ENCODE peak calls at places on chromosomes 1 and 21, in six cellular contexts. One of them, this sample, is unnamed.

GRCh38 chr1:25780318-25781129 is 19.5 kb upstream of the SELENON start:
- DNase-seq in K562: no peak
- DNase-seq in H1: no peak
- DNase-seq in HepG2: peak; percentile 34
- DNase-seq in A549: no peak
- DNase-seq in GM12878: no peak
- DNase-seq in this sample: no peak

GRCh38 chr1:200180821-200181220 is 153.3 kb downstream of the NR5A2 start:
- DNase-seq in K562: no peak
- DNase-seq in H1: no peak
- DNase-seq in HepG2: no peak
- DNase-seq in A549: peak; percentile 40
- DNase-seq in GM12878: no peak
- DNase-seq in this sample: no peak

GRCh38 chr21:37087188-37087587 is 14.1 kb downstream of the TTC3 start:
- DNase-seq in K562: no peak
- DNase-seq in H1: no peak
- DNase-seq in HepG2: no peak
- DNase-seq in A549: no peak
- DNase-seq in GM12878: no peak
- DNase-seq in this sample: no peak

GRCh38 chr1:23456226-23456625 is 27.8 kb downstream of the ASAP3 start:
- DNase-seq in K562: no peak
- DNase-seq in H1: no peak
- DNase-seq in HepG2: no peak
- DNase-seq in A549: no peak
- DNase-seq in GM12878: no peak
- DNase-seq in this sample: no peak

GRCh38 chr1:38256072-38256471 is 209.5 kb upstream of the POU3F1 start:
- DNase-seq in K562: no peak
- DNase-seq in H1: peak; percentile 55
- DNase-seq in HepG2: no peak
- DNase-seq in A549: no peak
- DNase-seq in GM12878: no peak
- DNase-seq in this sample: no peak

GRCh38 chr1:221748981-221749380 is 7.1 kb upstream of the DUSP10 start:
- DNase-seq in K562: no peak
- DNase-seq in H1: no peak
- DNase-seq in HepG2: no peak
- DNase-seq in A549: no peak
- DNase-seq in GM12878: no peak
- DNase-seq in this sample: no peak

GRCh38 chr21:40507978-40508377 is 339.0 kb downstream of the DSCAM start:
- DNase-seq in K562: no peak
- DNase-seq in H1: no peak
- DNase-seq in HepG2: peak; percentile 55
- DNase-seq in A549: peak; percentile 26
- DNase-seq in GM12878: no peak
- DNase-seq in this sample: no peak

GRCh38 chr1:201696217-201696761 is 132.7 kb upstream of the IPO9 start:
- DNase-seq in K562: no peak
- DNase-seq in H1: no peak
- DNase-seq in HepG2: no peak
- DNase-seq in A549: no peak
- DNase-seq in GM12878: no peak
- DNase-seq in this sample: peak; percentile 76

GRCh38 chr1:183699643-183700160 is 46.6 kb upstream of the APOBEC4 start:
- DNase-seq in K562: no peak
- DNase-seq in H1: no peak
- DNase-seq in HepG2: peak; percentile 99
- DNase-seq in A549: peak; percentile 63
- DNase-seq in GM12878: no peak
- DNase-seq in this sample: no peak

GRCh38 chr1:179818260-179818659 is 59.3 kb downstream of the TOR1AIP2 start:
- DNase-seq in K562: no peak
- DNase-seq in H1: no peak
- DNase-seq in HepG2: no peak
- DNase-seq in A549: no peak
- DNase-seq in GM12878: no peak
- DNase-seq in this sample: no peak

GRCh38 chr1:89759036-89759435 is 61.8 kb upstream of the LRRC8D start:
- DNase-seq in K562: no peak
- DNase-seq in H1: no peak
- DNase-seq in HepG2: no peak
- DNase-seq in A549: no peak
- DNase-seq in GM12878: no peak
- DNase-seq in this sample: no peak

GRCh38 chr1:246142320-246142893 is 364.7 kb downstream of the SMYD3 start:
- DNase-seq in K562: peak; percentile 70
- DNase-seq in H1: no peak
- DNase-seq in HepG2: no peak
- DNase-seq in A549: peak; percentile 63
- DNase-seq in GM12878: no peak
- DNase-seq in this sample: no peak

GRCh38 chr1:233368106-233368783 is 40.7 kb downstream of the MAP3K21 start:
- DNase-seq in K562: no peak
- DNase-seq in H1: no peak
- DNase-seq in HepG2: no peak
- DNase-seq in A549: no peak
- DNase-seq in GM12878: no peak
- DNase-seq in this sample: no peak

GRCh38 chr1:38045431-38046332 is 911 bp downstream of the POU3F1 start:
- DNase-seq in K562: no peak
- DNase-seq in H1: peak; percentile 78
- DNase-seq in HepG2: no peak
- DNase-seq in A549: no peak
- DNase-seq in GM12878: no peak
- DNase-seq in this sample: peak; percentile 55

GRCh38 chr1:174219606-174220370 is 60.5 kb downstream of the RABGAP1L start:
- DNase-seq in K562: no peak
- DNase-seq in H1: no peak
- DNase-seq in HepG2: no peak
- DNase-seq in A549: no peak
- DNase-seq in GM12878: no peak
- DNase-seq in this sample: no peak

GRCh38 chr1:186144505-186144904 is 230.5 kb downstream of the TPR start:
- DNase-seq in K562: no peak
- DNase-seq in H1: no peak
- DNase-seq in HepG2: no peak
- DNase-seq in A549: no peak
- DNase-seq in GM12878: no peak
- DNase-seq in this sample: no peak

GRCh38 chr1:22210176-22210575 is 67.3 kb upstream of the WNT4 start:
- DNase-seq in K562: no peak
- DNase-seq in H1: no peak
- DNase-seq in HepG2: no peak
- DNase-seq in A549: no peak
- DNase-seq in GM12878: no peak
- DNase-seq in this sample: no peak

GRCh38 chr1:230300322-230301301 is 125.5 kb downstream of the PGBD5 start:
- DNase-seq in K562: no peak
- DNase-seq in H1: no peak
- DNase-seq in HepG2: no peak
- DNase-seq in A549: no peak
- DNase-seq in GM12878: no peak
- DNase-seq in this sample: no peak

GRCh38 chr1:151003175-151003574 is 3.5 kb downstream of the MINDY1 start:
- DNase-seq in K562: no peak
- DNase-seq in H1: no peak
- DNase-seq in HepG2: no peak
- DNase-seq in A549: no peak
- DNase-seq in GM12878: no peak
- DNase-seq in this sample: no peak

GRCh38 chr1:50279622-50280320 is 143.5 kb downstream of the DMRTA2 start:
- DNase-seq in K562: peak; percentile 34
- DNase-seq in H1: peak; percentile 73
- DNase-seq in HepG2: peak; percentile 8
- DNase-seq in A549: no peak
- DNase-seq in GM12878: no peak
- DNase-seq in this sample: no peak

GRCh38 chr1:174262747-174263241 is 103.5 kb downstream of the RABGAP1L start:
- DNase-seq in K562: peak; percentile 42
- DNase-seq in H1: peak; percentile 55
- DNase-seq in HepG2: peak; percentile 46
- DNase-seq in A549: peak; percentile 50
- DNase-seq in GM12878: peak; percentile 11
- DNase-seq in this sample: peak; percentile 62

GRCh38 chr1:32115496-32115895 is 7.6 kb downstream of the KPNA6 start:
- DNase-seq in K562: no peak
- DNase-seq in H1: no peak
- DNase-seq in HepG2: no peak
- DNase-seq in A549: no peak
- DNase-seq in GM12878: no peak
- DNase-seq in this sample: no peak

GRCh38 chr1:212110617-212111016 is 75.1 kb downstream of the DTL start:
- DNase-seq in K562: no peak
- DNase-seq in H1: no peak
- DNase-seq in HepG2: no peak
- DNase-seq in A549: no peak
- DNase-seq in GM12878: no peak
- DNase-seq in this sample: no peak

GRCh38 chr1:13605159-13605558 is 21.5 kb downstream of the PDPN start:
- DNase-seq in K562: no peak
- DNase-seq in H1: no peak
- DNase-seq in HepG2: no peak
- DNase-seq in A549: no peak
- DNase-seq in GM12878: no peak
- DNase-seq in this sample: no peak

GRCh38 chr1:11806307-11806936 is 431 bp downstream of the CLCN6 start:
- DNase-seq in K562: peak; percentile 51
- DNase-seq in H1: no peak
- DNase-seq in HepG2: no peak
- DNase-seq in A549: peak; percentile 21
- DNase-seq in GM12878: no peak
- DNase-seq in this sample: no peak

DNA sequence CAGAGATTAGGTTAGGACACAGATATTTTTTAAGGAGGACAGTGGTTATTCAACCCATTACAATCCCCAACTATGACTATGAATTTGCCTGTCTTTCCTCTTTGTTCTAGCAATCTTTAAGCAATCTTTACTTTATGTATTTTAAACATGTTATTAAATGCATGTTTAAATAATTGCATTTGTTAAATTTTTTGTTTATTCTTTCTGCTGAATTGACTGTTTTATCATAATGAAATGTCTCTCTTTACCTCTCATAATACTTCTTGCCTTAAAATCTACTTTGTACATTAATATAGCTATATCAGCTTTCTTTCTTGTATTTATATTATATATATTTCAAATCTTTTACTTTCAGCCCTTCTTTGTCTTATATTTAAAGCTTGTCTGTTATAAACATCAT is 46.1 kb downstream of the CR1L start:
- DNase-seq in K562: no peak
- DNase-seq in H1: no peak
- DNase-seq in HepG2: no peak
- DNase-seq in A549: no peak
- DNase-seq in GM12878: no peak
- DNase-seq in this sample: no peak
- H3K27ac ChIP-seq in K562: peak overlapping the region; percentile 54
- H3K27ac ChIP-seq in H1: no peak overlapping the region
- H3K27ac ChIP-seq in HepG2: no peak overlapping the region
- H3K27ac ChIP-seq in A549: no peak overlapping the region
- H3K27ac ChIP-seq in GM12878: no peak overlapping the region
- H3K27ac ChIP-seq in this sample: no peak overlapping the region

DNA sequence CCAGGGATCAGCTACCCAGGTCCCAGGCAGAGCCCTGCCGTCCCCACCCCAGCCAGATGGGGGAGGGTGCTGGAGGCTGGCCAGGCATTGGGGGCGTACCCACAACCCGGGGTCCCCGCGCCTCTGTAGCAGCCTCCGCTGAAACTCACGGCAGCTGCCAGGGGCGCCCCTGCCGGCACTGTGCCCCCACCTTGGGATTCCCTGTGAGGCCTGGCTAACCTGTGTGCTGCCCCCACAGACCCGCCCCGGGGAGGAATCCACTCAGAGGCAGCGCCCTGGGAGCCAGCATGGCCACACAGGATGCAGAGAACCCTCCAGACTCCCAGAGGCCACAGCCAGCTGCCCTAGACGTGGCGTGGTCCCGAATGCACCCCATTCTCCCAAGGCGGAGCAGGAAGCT is 3.8 kb downstream of the DVL1 start:
- DNase-seq in K562: no peak
- DNase-seq in H1: no peak
- DNase-seq in HepG2: no peak
- DNase-seq in A549: no peak
- DNase-seq in GM12878: no peak
- DNase-seq in this sample: no peak
- TF ChIP-seq RFX5 in K562: no peak
- TF ChIP-seq RFX5 in H1: no peak
- TF ChIP-seq RFX5 in HepG2: no peak
- TF ChIP-seq RFX5 in A549: no peak
- TF ChIP-seq RFX5 in GM12878: no peak
- TF ChIP-seq RFX5 in this sample: no peak

GRCh38 chr1:160400284-160400645 is at the start of gene VANGL2:
- DNase-seq in K562: peak; percentile 95
- DNase-seq in H1: peak; percentile 96
- DNase-seq in HepG2: no peak
- DNase-seq in A549: peak; percentile 62
- DNase-seq in GM12878: no peak
- DNase-seq in this sample: peak; percentile 95

GRCh38 chr1:160397651-160398050 is 2.7 kb upstream of the VANGL2 start:
- DNase-seq in K562: no peak
- DNase-seq in H1: no peak
- DNase-seq in HepG2: no peak
- DNase-seq in A549: no peak
- DNase-seq in GM12878: no peak
- DNase-seq in this sample: no peak

GRCh38 chr1:160399544-160400283 is 650 bp upstream of the VANGL2 start:
- DNase-seq in K562: no peak
- DNase-seq in H1: no peak
- DNase-seq in HepG2: no peak
- DNase-seq in A549: no peak
- DNase-seq in GM12878: no peak
- DNase-seq in this sample: no peak

GRCh38 chr1:160400646-160401486 is 502 bp downstream of the VANGL2 start:
- DNase-seq in K562: peak; percentile 42
- DNase-seq in H1: peak; percentile 75
- DNase-seq in HepG2: no peak
- DNase-seq in A549: no peak
- DNase-seq in GM12878: no peak
- DNase-seq in this sample: peak; percentile 86

GRCh38 chr1:160398823-160399222 is 1.5 kb upstream of the VANGL2 start:
- DNase-seq in K562: no peak
- DNase-seq in H1: no peak
- DNase-seq in HepG2: no peak
- DNase-seq in A549: no peak
- DNase-seq in GM12878: no peak
- DNase-seq in this sample: no peak
- TF ChIP-seq EP300 in K562: no peak
- TF ChIP-seq EP300 in H1: no peak
- TF ChIP-seq EP300 in HepG2: no peak
- TF ChIP-seq EP300 in A549: no peak
- TF ChIP-seq EP300 in GM12878: no peak
- TF ChIP-seq EP300 in this sample: no peak

DNA sequence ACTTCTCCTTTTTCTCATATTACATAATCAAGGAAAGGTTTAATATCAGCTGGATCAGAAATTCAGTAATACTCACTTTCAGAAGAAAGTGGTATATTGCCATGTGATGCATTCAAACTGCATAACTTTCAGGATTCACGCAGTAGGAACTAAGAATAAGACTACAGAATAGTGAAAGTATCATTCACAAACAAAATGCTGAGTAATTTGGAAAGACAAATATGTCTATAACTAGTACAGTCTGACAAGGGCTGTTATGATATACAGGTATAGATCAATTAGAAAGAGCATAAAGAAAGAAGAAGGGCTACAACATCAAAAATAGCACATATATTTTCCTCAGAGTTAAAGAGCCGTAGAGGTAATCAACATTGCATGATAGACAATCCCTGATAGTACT is 871.5 kb upstream of the TMPRSS15 start:
- DNase-seq in K562: no peak
- DNase-seq in H1: no peak
- DNase-seq in HepG2: no peak
- DNase-seq in A549: no peak
- DNase-seq in GM12878: no peak
- DNase-seq in this sample: no peak
- H3K27ac ChIP-seq in K562: no peak overlapping the region
- H3K27ac ChIP-seq in H1: no peak overlapping the region
- H3K27ac ChIP-seq in HepG2: no peak overlapping the region
- H3K27ac ChIP-seq in A549: no peak overlapping the region
- H3K27ac ChIP-seq in GM12878: no peak overlapping the region
- H3K27ac ChIP-seq in this sample: no peak overlapping the region